ENCODE peak calls at places on chromosomes 5 and 9, in eight cellular contexts. R, H, J, K, G, L, Y and P are unnamed samples.

GRCh38 chr9:69857131-69857530 is 36.5 kb downstream of the CFAP95 start:
- DNase-seq in L (no peak), J (no peak), G (no peak), R (no peak), K (no peak), Y (no peak), H (no peak), P (no peak)

GRCh38 chr5:63451188-63451587 is 511.1 kb downstream of the HTR1A start:
- DNase-seq in Y (no peak), J (no peak), R (no peak), K (no peak), G (no peak), H (no peak), L (no peak), P (no peak)

GRCh38 chr5:142973932-142974331 is 203.8 kb downstream of the ARHGAP26 start:
- DNase-seq in K (no peak), Y (no peak), J (no peak), R (no peak), L (no peak), G (no peak), H (no peak), P (no peak)

GRCh38 chr9:87551692-87552303 is 54.1 kb downstream of the DAPK1 start:
- DNase-seq in G (no peak), Y (no peak), J (no peak), R (no peak), K (no peak), H (no peak), L (no peak), P (peak)

GRCh38 chr5:5616247-5616895 is 193.9 kb downstream of the ICE1 start:
- DNase-seq in Y (no peak), L (no peak), R (no peak), K (no peak), G (no peak), H (no peak), J (no peak), P (no peak)

GRCh38 chr5:2299388-2300220 is 416.9 kb upstream of the IRX4 start:
- DNase-seq in G (no peak), R (no peak), L (no peak), Y (peak), H (no peak), J (no peak), K (no peak), P (no peak)

GRCh38 chr9:35914307-35914807 is 5.1 kb downstream of the SPAAR start:
- DNase-seq in L (peak), H (peak), G (no peak), J (peak), K (no peak), R (peak), Y (peak), P (no peak)

GRCh38 chr5:119071573-119071874 is 637 bp downstream of the DMXL1 start:
- DNase-seq in G (no peak), H (no peak), Y (no peak), R (no peak), J (no peak), K (peak), L (no peak), P (no peak)

GRCh38 chr5:137215261-137215660 is 283.9 kb downstream of the SPOCK1 start:
- DNase-seq in L (no peak), R (no peak), Y (no peak), H (no peak), J (no peak), G (no peak), K (no peak), P (no peak)

GRCh38 chr5:160423025-160423554 is 1.4 kb downstream of the PTTG1 start:
- DNase-seq in K (no peak), H (no peak), Y (no peak), G (no peak), J (no peak), R (no peak), L (no peak), P (peak)

GRCh38 chr9:110282767-110283136 is 26.4 kb upstream of the TXN start:
- DNase-seq in R (no peak), H (no peak), J (no peak), K (no peak), Y (no peak), L (no peak), G (no peak), P (no peak)

GRCh38 chr9:138051586-138052321 is 174.2 kb downstream of the CACNA1B start:
- DNase-seq in R (no peak), G (no peak), L (peak), Y (peak), K (no peak), H (peak), J (peak), P (no peak)

GRCh38 chr5:17157916-17158529 is 59.4 kb upstream of the BASP1 start:
- DNase-seq in K (no peak), G (no peak), Y (no peak), J (no peak), R (no peak), L (no peak), H (no peak), P (no peak)

GRCh38 chr9:109520475-109521132 is 22.5 kb upstream of the PTPN3 start:
- DNase-seq in Y (no peak), L (peak), J (peak), K (no peak), R (peak), H (peak), G (peak), P (peak)

GRCh38 chr9:102069969-102070368 is 331.5 kb upstream of the GRIN3A start:
- DNase-seq in H (no peak), K (no peak), L (no peak), J (no peak), Y (no peak), R (no peak), G (no peak), P (no peak)

GRCh38 chr5:4058899-4059298 is 463.3 kb downstream of the IRX1 start:
- DNase-seq in G (no peak), L (no peak), K (no peak), J (no peak), H (no peak), Y (no peak), R (no peak), P (no peak)

GRCh38 chr9:121744687-121745395 is 93.4 kb downstream of the DAB2IP start:
- DNase-seq in J (peak), H (no peak), Y (no peak), G (no peak), K (no peak), R (no peak), L (no peak), P (peak)

GRCh38 chr9:100459963-100460362 is 13.0 kb upstream of the TMEFF1 start:
- DNase-seq in Y (no peak), J (no peak), L (no peak), K (no peak), G (no peak), R (no peak), H (no peak), P (no peak)

GRCh38 chr9:30800421-30800820 is 1584.0 kb upstream of the ACO1 start:
- DNase-seq in H (no peak), Y (no peak), K (no peak), J (no peak), L (no peak), R (no peak), G (no peak), P (no peak)

GRCh38 chr9:117494401-117495130 is 79.7 kb upstream of the ASTN2 start:
- DNase-seq in K (no peak), R (no peak), H (no peak), Y (no peak), L (no peak), G (no peak), J (no peak), P (no peak)

GRCh38 chr5:139982157-139982974 is 60.7 kb downstream of the NRG2 start:
- DNase-seq in R (peak), G (no peak), Y (no peak), K (no peak), L (peak), J (peak), H (peak), P (no peak)

GRCh38 chr5:1320436-1321344 is 24.2 kb downstream of the CLPTM1L start:
- DNase-seq in G (no peak), R (no peak), Y (peak), J (peak), L (no peak), K (no peak), H (no peak), P (no peak)

GRCh38 chr5:114377050-114377844 is 15.4 kb downstream of the KCNN2 start:
- DNase-seq in J (no peak), G (no peak), H (no peak), K (no peak), L (no peak), Y (no peak), R (no peak), P (no peak)

GRCh38 chr9:37776328-37776727 is 8.5 kb downstream of the EXOSC3 start:
- DNase-seq in G (no peak), R (no peak), K (no peak), H (no peak), J (no peak), L (no peak), Y (no peak), P (no peak)

GRCh38 chr5:17802256-17802655 is 168.0 kb downstream of the TAF11L14 start:
- DNase-seq in R (no peak), H (no peak), J (no peak), G (no peak), L (no peak), K (no peak), Y (no peak), P (no peak)

GRCh38 chr5:10324519-10325370 is 17.0 kb upstream of the CMBL start:
- DNase-seq in Y (no peak), K (no peak), R (no peak), L (no peak), H (no peak), J (no peak), G (no peak), P (no peak)

GRCh38 chr9:136682710-136683109 is 4.5 kb downstream of the AGPAT2 start:
- DNase-seq in K (no peak), H (no peak), G (no peak), Y (no peak), J (no peak), R (no peak), L (no peak), P (no peak)

GRCh38 chr9:136720251-136720886 is 8.0 kb downstream of the DIPK1B start:
- DNase-seq in Y (peak), G (no peak), R (no peak), H (no peak), L (no peak), K (no peak), J (peak), P (no peak)

GRCh38 chr5:176561259-176561658 is 12.1 kb downstream of the CDHR2 start:
- DNase-seq in J (no peak), H (no peak), R (no peak), K (no peak), Y (no peak), G (no peak), L (no peak), P (no peak)

GRCh38 chr9:35826071-35826701 is 2.3 kb downstream of the FAM221B start:
- DNase-seq in G (peak), H (peak), K (no peak), Y (peak), J (no peak), L (no peak), R (peak), P (peak)

GRCh38 chr5:178330791-178331404 is 98.3 kb upstream of the PHYKPL start:
- DNase-seq in G (no peak), H (no peak), Y (no peak), J (no peak), K (no peak), R (peak), L (no peak), P (no peak)

GRCh38 chr9:1458503-1458902 is 408.3 kb downstream of the DMRT2 start:
- DNase-seq in H (no peak), K (no peak), G (no peak), R (no peak), L (no peak), Y (no peak), J (no peak), P (no peak)

GRCh38 chr9:88818495-88819201 is 172.6 kb upstream of the S1PR3 start:
- DNase-seq in L (peak), R (no peak), G (no peak), H (no peak), J (no peak), Y (no peak), K (no peak), P (no peak)

GRCh38 chr5:1550287-1551076 is 26.7 kb upstream of the LPCAT1 start:
- DNase-seq in G (no peak), J (no peak), L (peak), Y (peak), H (no peak), R (no peak), K (no peak), P (no peak)

GRCh38 chr9:18629136-18629535 is 155.2 kb downstream of the ADAMTSL1 start:
- DNase-seq in Y (no peak), J (no peak), L (no peak), R (no peak), K (no peak), H (no peak), G (no peak), P (no peak)

DNA sequence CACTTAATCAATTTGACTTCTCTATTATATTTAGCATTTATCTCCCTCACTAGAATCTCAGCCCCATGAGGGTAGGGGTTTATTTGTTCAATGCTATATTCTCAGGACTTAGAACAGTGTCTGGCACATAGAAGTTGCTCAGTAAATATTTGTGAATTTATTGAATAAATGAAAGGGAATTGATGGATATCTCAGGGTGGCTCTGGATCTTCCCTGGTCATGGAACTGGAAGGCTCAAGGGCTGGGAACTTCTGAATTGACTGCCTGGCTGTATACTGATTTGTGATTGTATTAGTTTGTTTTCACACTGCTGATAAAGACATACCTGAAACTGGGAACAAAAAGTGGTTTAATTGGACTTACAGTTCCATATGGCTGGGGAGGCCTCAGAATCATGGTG is 57.2 kb downstream of the KIF4B start:
- DNase-seq in H (no peak), G (no peak), R (no peak), L (no peak), K (no peak), Y (no peak), J (no peak), P (no peak)
- TF ChIP-seq POLR2A in H (no peak), G (no peak), R (no peak), L (no peak), K (no peak), Y (no peak), J (no peak), P (no peak)

DNA sequence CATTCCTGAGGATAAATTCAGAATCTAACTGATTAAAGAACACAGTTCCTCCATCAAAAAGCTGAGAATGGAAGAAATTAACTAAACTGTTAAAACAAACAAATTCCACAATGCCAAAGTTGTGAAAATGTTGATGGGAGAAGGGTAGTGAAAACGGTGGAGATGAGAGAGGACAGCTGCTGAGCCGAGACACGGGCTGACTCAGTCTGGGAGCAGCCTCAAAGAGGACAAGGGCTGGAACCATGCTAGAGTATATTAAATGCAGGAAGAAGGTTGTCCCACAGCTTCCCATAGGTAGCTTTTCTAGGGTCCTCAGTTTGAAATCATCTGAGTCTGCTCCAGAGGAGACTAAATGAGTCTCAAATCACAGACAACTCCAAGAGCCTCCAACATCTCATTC is 14.3 kb downstream of the ADAMTS12 start:
- DNase-seq in H (no peak), G (no peak), K (no peak), Y (no peak), R (no peak), L (no peak), J (no peak), P (no peak)
- TF ChIP-seq POLR2A in H (no peak), G (no peak), K (no peak), Y (no peak), R (no peak), L (no peak), J (no peak), P (no peak)

DNA sequence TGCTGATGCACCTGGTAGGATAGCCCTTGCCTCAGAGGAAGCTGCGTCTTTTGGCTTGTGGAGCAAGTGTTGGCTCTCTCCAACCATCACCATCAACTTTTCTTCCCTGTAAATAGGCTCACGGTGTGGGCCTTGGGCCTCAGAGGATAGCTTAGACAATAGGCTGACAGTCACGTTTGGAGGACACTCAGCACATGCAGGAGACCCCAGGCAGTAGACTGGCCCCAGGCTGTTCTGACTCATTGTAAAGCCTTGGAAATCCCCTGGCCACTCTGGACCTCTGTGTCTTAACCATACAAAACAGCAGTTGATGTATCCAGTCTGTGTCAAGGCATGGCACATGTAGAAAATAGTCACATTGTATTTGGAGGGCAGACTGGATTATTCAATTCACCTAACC is 18.6 kb downstream of the CD74 start:
- DNase-seq in J (no peak), K (no peak), L (no peak), R (no peak), G (no peak), H (no peak), Y (no peak), P (no peak)
- TF ChIP-seq POLR2A in J (no peak), K (no peak), L (no peak), R (no peak), G (no peak), H (no peak), Y (no peak), P (no peak)

GRCh38 chr9:128192601-128193371 is 1.4 kb upstream of the CIZ1 start:
- DNase-seq in K (no peak), J (peak), Y (peak), R (peak), G (no peak), H (peak), L (peak), P (peak)

GRCh38 chr9:128190013-128190412 is 1.4 kb downstream of the CIZ1 start:
- DNase-seq in H (no peak), L (no peak), J (no peak), G (no peak), K (no peak), R (no peak), Y (no peak), P (no peak)

GRCh38 chr9:128193469-128194096 is 2.2 kb upstream of the CIZ1 start:
- DNase-seq in R (no peak), Y (no peak), G (no peak), H (no peak), J (no peak), L (no peak), K (no peak), P (no peak)

GRCh38 chr9:128190516-128191405 is 611 bp downstream of the CIZ1 start:
- DNase-seq in R (no peak), J (no peak), H (no peak), K (no peak), Y (no peak), G (no peak), L (no peak), P (no peak)

GRCh38 chr9:128191406-128192046 is at the start of gene CIZ1:
- DNase-seq in H (peak), G (no peak), K (no peak), L (peak), J (peak), Y (peak), R (peak), P (peak)
- TF ChIP-seq POLR2A in H (no peak), G (peak), K (no peak), L (no peak), J (peak), Y (no peak), R (peak), P (peak)

GRCh38 chr5:132483661-132484385 is 6.8 kb downstream of the IRF1 start:
- DNase-seq in J (peak), G (no peak), H (peak), L (no peak), K (no peak), Y (peak), R (no peak), P (no peak)

GRCh38 chr5:132483101-132483500 is 7.5 kb downstream of the IRF1 start:
- DNase-seq in J (peak), H (peak), K (no peak), L (no peak), G (no peak), R (no peak), Y (peak), P (no peak)

GRCh38 chr5:132485641-132486317 is 4.8 kb downstream of the IRF1 start:
- DNase-seq in H (peak), L (peak), R (no peak), J (peak), K (no peak), Y (peak), G (no peak), P (no peak)

GRCh38 chr5:132486318-132487094 is 4.1 kb downstream of the IRF1 start:
- DNase-seq in H (peak), R (no peak), K (no peak), G (no peak), J (peak), Y (peak), L (no peak), P (no peak)

DNA sequence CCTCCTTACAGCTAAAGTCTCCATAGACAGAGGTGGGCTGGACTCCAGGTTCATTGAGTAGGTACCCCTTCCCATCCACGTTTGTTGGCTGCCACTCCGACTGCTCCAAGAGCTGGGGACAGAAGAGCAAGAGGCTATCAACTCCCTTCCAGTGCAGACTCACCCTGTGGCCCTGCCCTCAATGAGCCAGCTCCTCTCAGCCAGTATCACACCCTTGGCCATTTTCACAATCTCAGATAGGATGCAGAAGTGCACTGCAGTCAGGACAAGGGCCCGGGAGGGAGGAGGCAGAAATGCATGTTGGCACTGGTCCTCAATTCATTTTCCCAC is 6.2 kb downstream of the IRF1 start:
- DNase-seq in K (no peak), G (no peak), Y (peak), R (no peak), J (peak), H (peak), L (no peak), P (peak)
- TF ChIP-seq POLR2A in K (no peak), G (peak), Y (no peak), R (no peak), J (no peak), H (no peak), L (no peak), P (no peak)

GRCh38 chr5:75306746-75307145 is 30.3 kb upstream of the HMGCR start:
- DNase-seq in R (no peak), H (no peak), K (no peak), Y (no peak), G (no peak), L (no peak), J (no peak), P (no peak)
- TF ChIP-seq POLR2A in R (no peak), H (no peak), K (no peak), Y (no peak), G (no peak), L (no peak), J (no peak), P (no peak)